ENCODE peak calls at places on chromosomes 5 and 9, in five cellular contexts. A, R, B, C and J are unnamed samples.

GRCh38 chr9:99867968-99868367 is 38.5 kb upstream of the STX17 start:
- DNase-seq in A (no peak), R (no peak), B (no peak), C (no peak), J (no peak)

GRCh38 chr5:98827161-98827560 is 53.7 kb downstream of the RGMB start:
- DNase-seq in A (peak), R (peak), B (peak), C (no peak), J (no peak)

GRCh38 chr5:176955895-176956294 is 50.7 kb downstream of the UIMC1 start:
- DNase-seq in A (no peak), R (no peak), B (no peak), C (no peak), J (no peak)

GRCh38 chr9:127805620-127806019 is 2.9 kb downstream of the FPGS start:
- DNase-seq in A (no peak), R (peak), B (no peak), C (no peak), J (no peak)

GRCh38 chr9:30075451-30076199 is 2308.8 kb upstream of the ACO1 start:
- DNase-seq in A (peak), R (no peak), B (no peak), C (no peak), J (no peak)

GRCh38 chr5:172985596-172985995 is 2.0 kb downstream of the ATP6V0E1 start:
- DNase-seq in A (no peak), R (no peak), B (no peak), C (no peak), J (no peak)

GRCh38 chr9:135504262-135505229 is 4.1 kb downstream of the MRPS2 start:
- DNase-seq in A (peak), R (peak), B (no peak), C (no peak), J (no peak)

GRCh38 chr5:4880304-4880741 is 259.8 kb upstream of the ADAMTS16 start:
- DNase-seq in A (no peak), R (no peak), B (no peak), C (no peak), J (no peak)

GRCh38 chr5:171207256-171207866 is 101.7 kb upstream of the TLX3 start:
- DNase-seq in A (peak), R (peak), B (no peak), C (peak), J (no peak)

GRCh38 chr9:99977042-99977792 is 70.8 kb downstream of the STX17 start:
- DNase-seq in A (no peak), R (no peak), B (no peak), C (no peak), J (no peak)

GRCh38 chr5:170861855-170862766 is at the start of gene RANBP17:
- DNase-seq in A (peak), R (peak), B (no peak), C (no peak), J (no peak)

GRCh38 chr5:175689147-175689991 is 31.5 kb downstream of the HRH2 start:
- DNase-seq in A (peak), R (no peak), B (no peak), C (no peak), J (no peak)

GRCh38 chr5:73373814-73374510 is 74.6 kb downstream of the FOXD1 start:
- DNase-seq in A (peak), R (peak), B (no peak), C (no peak), J (no peak)